ENCODE peak calls at places on chromosomes 3 and 15, in six cellular contexts. V, O, E, D, P and Z are unnamed samples.

GRCh38 chr15:42723068-42723467 is 13.9 kb downstream of the CDAN1 start:
- DNase-seq in V (no peak), O (no peak), E (no peak), D (peak), P (no peak), Z (no peak)

GRCh38 chr3:173617490-173617889 is 219.9 kb downstream of the NLGN1 start:
- DNase-seq in V (no peak), O (no peak), E (no peak), D (no peak), P (peak), Z (no peak)

GRCh38 chr15:76340802-76341365 is 4.3 kb downstream of the ISL2 start:
- DNase-seq in V (peak), O (no peak), E (no peak), D (no peak), P (no peak), Z (no peak)

GRCh38 chr3:3110299-3110630 is at the start of gene IL5RA:
- DNase-seq in V (peak), O (no peak), E (no peak), D (peak), P (no peak), Z (peak)

GRCh38 chr3:11910971-11911531 is 64.4 kb upstream of the TAMM41 start:
- DNase-seq in V (peak), O (no peak), E (no peak), D (no peak), P (no peak), Z (peak)

GRCh38 chr15:70096215-70096974 is 1.3 kb downstream of the TLE3 start:
- DNase-seq in V (no peak), O (no peak), E (peak), D (peak), P (peak), Z (peak)

GRCh38 chr3:123449092-123449985 is 449 bp upstream of the ADCY5 start:
- DNase-seq in V (peak), O (no peak), E (no peak), D (peak), P (no peak), Z (peak)

GRCh38 chr3:134974621-134975020 is 179.6 kb downstream of the EPHB1 start:
- DNase-seq in V (no peak), O (no peak), E (no peak), D (no peak), P (no peak), Z (no peak)

GRCh38 chr3:39183231-39184080 is 8.9 kb downstream of the XIRP1 start:
- DNase-seq in V (no peak), O (no peak), E (peak), D (no peak), P (no peak), Z (no peak)

GRCh38 chr3:114406922-114407321 is 113.1 kb downstream of the TIGIT start:
- DNase-seq in V (no peak), O (no peak), E (no peak), D (no peak), P (no peak), Z (no peak)

GRCh38 chr3:38563070-38563901 is 67.1 kb downstream of the EXOG start:
- DNase-seq in V (peak), O (no peak), E (no peak), D (no peak), P (peak), Z (no peak)

GRCh38 chr15:56871867-56872266 is 46.6 kb upstream of the TCF12 start:
- DNase-seq in V (no peak), O (no peak), E (no peak), D (peak), P (no peak), Z (peak)

GRCh38 chr3:66618066-66618465 is 117.2 kb upstream of the LRIG1 start:
- DNase-seq in V (no peak), O (peak), E (no peak), D (no peak), P (no peak), Z (peak)

GRCh38 chr3:69199942-69200341 is 77.5 kb upstream of the LMOD3 start:
- DNase-seq in V (no peak), O (no peak), E (no peak), D (no peak), P (no peak), Z (no peak)

GRCh38 chr3:192091831-192092230 is 630.9 kb downstream of the PYDC2 start:
- DNase-seq in V (no peak), O (peak), E (no peak), D (peak), P (no peak), Z (no peak)

GRCh38 chr3:15327941-15328340 is 4.4 kb downstream of the SH3BP5 start:
- DNase-seq in V (no peak), O (no peak), E (peak), D (peak), P (no peak), Z (no peak)

GRCh38 chr3:101154386-101154785 is 161.2 kb upstream of the ABI3BP start:
- DNase-seq in V (no peak), O (no peak), E (no peak), D (no peak), P (no peak), Z (no peak)

GRCh38 chr15:31353931-31354330 is 27.3 kb downstream of the KLF13 start:
- DNase-seq in V (no peak), O (no peak), E (no peak), D (no peak), P (no peak), Z (peak)

DNA sequence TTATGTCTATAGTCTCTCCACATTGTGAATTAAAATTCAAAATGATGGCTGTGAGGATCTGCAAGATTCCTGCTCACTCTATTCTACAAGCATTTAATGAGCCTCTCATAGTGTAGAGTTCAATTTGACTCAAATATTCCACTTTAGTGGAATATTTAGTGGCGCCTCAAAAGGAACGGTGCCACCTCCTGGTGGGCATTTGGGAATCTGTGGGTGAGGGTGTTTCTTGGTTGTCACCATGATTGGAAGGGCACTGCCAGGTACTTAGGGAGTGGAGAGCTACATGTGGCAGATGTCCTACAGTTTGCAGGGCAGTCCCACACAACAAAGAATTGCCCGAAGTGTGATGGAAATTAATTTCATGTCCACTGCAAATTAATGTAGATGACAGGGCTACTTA is 21.5 kb upstream of the KCNMB3 start:
- DNase-seq in V (no peak), O (no peak), E (no peak), D (peak), P (no peak), Z (no peak)
- TF ChIP-seq CTCF in V (peak), O (peak), E (peak), D (peak), P (no peak), Z (peak)

GRCh38 chr3:71245052-71245488 is 338.5 kb downstream of the FOXP1 start:
- DNase-seq in V (no peak), O (no peak), E (no peak), D (peak), P (no peak), Z (peak)

GRCh38 chr3:71243230-71243629 is 340.3 kb downstream of the FOXP1 start:
- DNase-seq in V (no peak), O (no peak), E (no peak), D (no peak), P (no peak), Z (no peak)

GRCh38 chr3:71241981-71242552 is 341.5 kb downstream of the FOXP1 start:
- DNase-seq in V (no peak), O (no peak), E (no peak), D (no peak), P (no peak), Z (no peak)

GRCh38 chr3:71245971-71246860 is 337.3 kb downstream of the FOXP1 start:
- DNase-seq in V (peak), O (no peak), E (no peak), D (no peak), P (no peak), Z (peak)

DNA sequence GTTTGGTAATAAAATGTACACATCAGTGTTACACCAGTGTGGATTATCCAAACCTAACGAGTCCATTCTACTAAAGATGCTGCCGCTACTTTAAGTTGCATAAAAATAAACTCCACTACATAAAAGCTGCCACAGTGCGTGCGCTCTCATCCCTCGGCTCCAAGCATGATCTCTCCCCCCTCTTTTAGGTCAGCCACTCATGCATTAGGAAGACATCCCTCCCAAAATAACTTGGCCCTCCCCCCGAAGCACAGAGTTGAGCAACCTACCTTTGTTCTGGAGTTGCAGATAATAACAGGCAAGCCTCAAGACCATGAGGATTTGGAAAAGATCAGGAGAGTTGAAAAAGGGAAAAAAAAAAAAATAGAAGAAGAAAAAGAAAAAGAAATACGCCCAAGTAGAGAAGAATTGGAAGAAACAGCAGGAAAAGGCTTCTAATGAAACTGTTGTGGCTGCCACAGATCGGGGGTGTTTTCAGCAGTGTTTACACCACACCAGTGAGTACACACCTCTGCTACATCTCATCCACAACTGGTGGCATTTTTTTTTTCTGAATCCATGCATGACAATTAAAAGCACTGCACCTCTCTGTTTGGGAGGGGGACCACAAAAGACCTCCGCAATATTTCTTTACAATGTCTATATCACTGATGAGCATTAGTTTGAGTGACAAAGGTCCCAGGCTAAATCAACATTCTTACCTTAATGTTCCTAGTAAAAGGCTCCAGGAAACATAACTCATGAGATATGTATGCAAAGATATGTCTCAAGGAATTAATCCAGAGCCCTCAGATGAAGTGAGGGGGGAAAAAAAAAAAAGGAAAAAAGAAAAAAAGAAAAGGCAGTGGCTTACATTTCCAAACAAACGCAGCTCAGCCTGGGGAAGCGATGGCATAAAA is 339.1 kb downstream of the FOXP1 start:
- DNase-seq in V (no peak), O (no peak), E (no peak), D (peak), P (no peak), Z (peak)
- H3K4me3 ChIP-seq in V (peak), O (no peak), E (no peak), D (peak), P (no peak), Z (peak)

GRCh38 chr15:101318147-101318809 is 23.2 kb upstream of the SNRPA1 start:
- DNase-seq in V (no peak), O (no peak), E (no peak), D (no peak), P (no peak), Z (no peak)

GRCh38 chr15:101318810-101319200 is 23.8 kb upstream of the SNRPA1 start:
- DNase-seq in V (no peak), O (no peak), E (no peak), D (no peak), P (no peak), Z (peak)

GRCh38 chr15:101322849-101323477 is 27.9 kb upstream of the SNRPA1 start:
- DNase-seq in V (peak), O (no peak), E (no peak), D (no peak), P (peak), Z (no peak)

GRCh38 chr15:101322016-101322695 is 27.1 kb upstream of the SNRPA1 start:
- DNase-seq in V (peak), O (no peak), E (no peak), D (no peak), P (peak), Z (no peak)

DNA sequence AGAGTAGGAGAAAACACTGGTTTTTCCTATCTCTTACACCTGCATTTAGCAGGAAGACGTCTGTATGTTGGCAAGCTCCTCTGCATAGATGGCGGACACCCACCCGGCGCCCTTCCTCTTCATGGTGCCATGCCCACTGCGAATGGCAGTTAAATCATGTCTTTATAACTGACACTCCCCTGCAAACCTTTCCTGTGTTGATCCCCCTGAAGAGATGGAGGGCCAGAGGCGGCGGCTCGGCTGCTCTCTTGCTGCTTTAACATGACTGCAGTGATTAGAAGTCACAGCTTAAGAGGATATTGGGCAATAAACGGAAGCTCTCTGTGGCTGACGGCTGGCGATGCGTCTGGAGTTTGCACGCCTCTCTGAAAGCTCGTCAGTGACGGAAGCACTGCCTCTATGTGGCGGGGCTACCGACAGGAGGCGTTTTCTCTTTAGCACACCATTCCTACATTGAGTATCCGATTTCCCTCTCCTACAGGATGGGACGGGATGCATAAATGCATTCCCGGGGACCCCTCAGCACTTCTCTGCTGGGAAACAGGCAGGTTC is 25.5 kb upstream of the SNRPA1 start:
- DNase-seq in V (peak), O (no peak), E (no peak), D (peak), P (peak), Z (peak)
- TF ChIP-seq CTCF in V (peak), O (no peak), E (no peak), D (peak), P (peak), Z (peak)

GRCh38 chr3:181695661-181696491 is 15.8 kb upstream of the SOX2 start:
- DNase-seq in V (peak), O (no peak), E (no peak), D (no peak), P (no peak), Z (no peak)
- H3K4me3 ChIP-seq in V (peak), O (peak), E (no peak), D (peak), P (peak), Z (peak)

GRCh38 chr3:46701211-46701939 is at the start of gene TMIE:
- DNase-seq in V (no peak), O (no peak), E (no peak), D (no peak), P (peak), Z (no peak)
- TF ChIP-seq CTCF in V (no peak), O (no peak), E (no peak), D (no peak), P (no peak), Z (no peak)

GRCh38 chr3:30638685-30639412 is 32.4 kb downstream of the TGFBR2 start:
- DNase-seq in V (no peak), O (no peak), E (peak), D (no peak), P (no peak), Z (no peak)

GRCh38 chr3:30639937-30640336 is 33.5 kb downstream of the TGFBR2 start:
- DNase-seq in V (no peak), O (no peak), E (peak), D (no peak), P (no peak), Z (no peak)

GRCh38 chr3:30642715-30643361 is 36.4 kb downstream of the TGFBR2 start:
- DNase-seq in V (no peak), O (no peak), E (peak), D (no peak), P (no peak), Z (no peak)

GRCh38 chr3:30641612-30642251 is 35.3 kb downstream of the TGFBR2 start:
- DNase-seq in V (no peak), O (no peak), E (no peak), D (no peak), P (no peak), Z (no peak)

DNA sequence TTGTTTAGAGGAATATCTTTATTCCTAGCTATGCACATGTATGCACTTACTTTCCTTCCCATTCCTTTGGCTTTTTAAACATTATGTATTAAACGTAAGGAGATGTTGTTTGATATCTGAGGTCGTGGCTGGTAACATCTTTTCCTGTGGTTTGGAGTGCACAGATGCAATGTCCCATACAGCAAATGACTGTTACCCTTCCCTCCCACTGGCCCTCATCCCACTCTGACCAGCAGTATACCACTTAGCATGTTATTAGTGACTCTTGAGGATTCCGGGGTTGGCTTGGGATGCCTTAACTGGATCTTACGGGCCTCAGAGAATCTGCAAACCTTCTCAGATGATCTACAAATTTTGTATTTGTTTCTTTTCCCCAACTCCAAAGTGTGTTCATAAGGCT is 34.5 kb downstream of the TGFBR2 start:
- DNase-seq in V (no peak), O (no peak), E (no peak), D (no peak), P (no peak), Z (no peak)
- H3K4me3 ChIP-seq in V (no peak), O (no peak), E (peak), D (no peak), P (no peak), Z (no peak)

DNA sequence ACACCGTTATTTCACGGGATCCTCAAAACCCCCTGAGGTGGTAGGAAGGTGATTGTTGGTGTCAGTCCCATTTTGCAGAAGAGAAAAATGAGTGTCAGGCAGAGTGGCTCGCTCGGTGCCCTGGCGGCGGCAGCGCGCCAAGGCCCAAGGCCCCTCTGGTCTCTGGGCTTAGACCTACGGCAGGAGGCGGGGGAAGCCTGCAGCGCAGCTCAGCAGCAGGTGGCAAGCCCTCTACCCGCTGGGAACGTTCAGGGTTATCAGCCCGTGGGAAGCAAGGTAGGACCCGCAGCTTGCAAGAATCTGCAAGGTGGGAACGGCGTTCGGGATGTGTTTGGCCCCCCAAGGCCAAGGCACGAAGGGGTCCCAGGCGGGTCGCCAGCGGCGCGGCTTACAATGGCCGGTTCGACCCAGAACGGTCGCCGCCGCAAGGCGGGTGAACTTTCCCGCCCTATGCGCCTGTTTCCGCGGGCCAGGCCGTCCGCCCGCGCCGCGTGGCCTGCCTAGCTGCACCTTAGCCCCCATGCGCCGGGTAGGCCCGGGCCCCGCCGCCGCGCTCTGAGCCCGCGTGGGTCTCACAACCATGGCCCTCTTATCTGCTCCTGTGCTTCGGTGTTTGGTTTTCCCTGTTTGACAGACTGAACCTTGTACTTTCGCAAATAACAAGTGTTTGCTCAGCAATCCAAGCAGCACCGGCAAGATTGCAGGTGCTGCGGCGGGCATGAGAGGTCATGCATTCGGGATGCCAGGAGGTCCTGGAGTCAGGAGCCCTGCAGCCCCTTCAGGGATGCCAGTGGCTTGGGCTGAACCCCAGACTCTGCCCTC is 39.7 kb downstream of the CCNL1 start:
- DNase-seq in V (no peak), O (no peak), E (no peak), D (no peak), P (no peak), Z (no peak)
- TF ChIP-seq CTCF in V (peak), O (no peak), E (no peak), D (no peak), P (no peak), Z (no peak)